ENCODE peak calls at places on chromosomes 7 and 10, in four cellular contexts. One of them, this sample, is unnamed.

GRCh38 chr10:52446391-52446790 is 132.3 kb downstream of the DKK1 start:
- DNase-seq in Panc1: no peak
- DNase-seq in non-pigmented ciliary epithelial cell: no peak
- DNase-seq in H54: no peak
- DNase-seq in this sample: no peak

GRCh38 chr10:5576780-5577472 is 52.2 kb downstream of the CALML3 start:
- DNase-seq in Panc1: no peak
- DNase-seq in non-pigmented ciliary epithelial cell: no peak
- DNase-seq in H54: no peak
- DNase-seq in this sample: no peak

GRCh38 chr7:105224884-105225651 is 163.7 kb downstream of the SRPK2 start:
- DNase-seq in Panc1: peak
- DNase-seq in non-pigmented ciliary epithelial cell: peak
- DNase-seq in H54: peak
- DNase-seq in this sample: no peak

GRCh38 chr7:152025077-152025936 is at the start of gene GALNT11:
- DNase-seq in Panc1: peak
- DNase-seq in non-pigmented ciliary epithelial cell: peak
- DNase-seq in H54: peak
- DNase-seq in this sample: peak

GRCh38 chr7:11485626-11486025 is 346.4 kb downstream of the THSD7A start:
- DNase-seq in Panc1: no peak
- DNase-seq in non-pigmented ciliary epithelial cell: no peak
- DNase-seq in H54: no peak
- DNase-seq in this sample: no peak

GRCh38 chr7:149225106-149225505 is 14.3 kb upstream of the ZNF212 start:
- DNase-seq in Panc1: no peak
- DNase-seq in non-pigmented ciliary epithelial cell: no peak
- DNase-seq in H54: no peak
- DNase-seq in this sample: no peak

GRCh38 chr7:10225265-10225664 is 748.4 kb upstream of the PHF14 start:
- DNase-seq in Panc1: no peak
- DNase-seq in non-pigmented ciliary epithelial cell: no peak
- DNase-seq in H54: no peak
- DNase-seq in this sample: no peak

GRCh38 chr7:118627467-118627866 is 403.0 kb downstream of the ANKRD7 start:
- DNase-seq in Panc1: no peak
- DNase-seq in non-pigmented ciliary epithelial cell: no peak
- DNase-seq in H54: no peak
- DNase-seq in this sample: no peak

GRCh38 chr7:47449810-47450586 is 131.9 kb downstream of the TNS3 start:
- DNase-seq in Panc1: no peak
- DNase-seq in non-pigmented ciliary epithelial cell: no peak
- DNase-seq in H54: no peak
- DNase-seq in this sample: no peak

GRCh38 chr7:141722529-141722928 is 14.4 kb downstream of the WEE2 start:
- DNase-seq in Panc1: no peak
- DNase-seq in non-pigmented ciliary epithelial cell: no peak
- DNase-seq in H54: no peak
- DNase-seq in this sample: no peak

GRCh38 chr7:74233655-74234280 is 20.4 kb downstream of the RFC2 start:
- DNase-seq in Panc1: no peak
- DNase-seq in non-pigmented ciliary epithelial cell: peak
- DNase-seq in H54: no peak
- DNase-seq in this sample: no peak